ENCODE peak calls at places on chromosomes 6 and 20, in five cellular contexts. I is hepatocyte, M is fibroblast of the aortic adventitia, E is brain microvascular endothelial cell, J is neural progenitor cell. Y is an unnamed sample.

GRCh38 chr6:84967389-84967788 is 203.0 kb upstream of the TBX18 start:
- DNase-seq in J (peak; percentile 81), E (peak; percentile 56), M (peak; percentile 65), I (peak; percentile 55), Y (peak; percentile 3)

GRCh38 chr6:84172574-84172973 is 54.9 kb downstream of the CEP162 start:
- DNase-seq in M (no peak), E (no peak), I (peak; percentile 10), J (no peak), Y (no peak)

GRCh38 chr6:112396221-112396620 is 49.1 kb downstream of the RFPL4B start:
- DNase-seq in I (peak; percentile 9), M (no peak), E (no peak), J (no peak), Y (peak; percentile 35)

GRCh38 chr6:41286544-41287346 is at the start of gene TREM1:
- DNase-seq in J (no peak), E (peak; percentile 56), M (peak; percentile 41), I (peak; percentile 49), Y (no peak)

GRCh38 chr6:97697450-97697849 is 414.4 kb upstream of the MMS22L start:
- DNase-seq in J (no peak), E (peak; percentile 78), I (no peak), M (no peak), Y (no peak)

GRCh38 chr20:45913105-45913504 is 1.1 kb upstream of the PLTP start:
- DNase-seq in E (no peak), J (no peak), I (no peak), M (no peak), Y (no peak)

GRCh38 chr20:46350201-46350985 is 42.1 kb upstream of the CDH22 start:
- DNase-seq in E (peak; percentile 95), J (peak; percentile 60), M (peak; percentile 83), I (peak; percentile 76), Y (no peak)

GRCh38 chr6:42599558-42599957 is 35.7 kb downstream of the UBR2 start:
- DNase-seq in J (no peak), I (no peak), E (no peak), M (no peak), Y (no peak)

GRCh38 chr6:155077331-155077730 is 82.2 kb downstream of the TIAM2 start:
- DNase-seq in M (peak; percentile 71), I (no peak), J (no peak), E (no peak), Y (no peak)

GRCh38 chr6:157201083-157201482 is 122.2 kb downstream of the TMEM242 start:
- DNase-seq in E (no peak), M (no peak), I (no peak), J (no peak), Y (no peak)

GRCh38 chr6:165826487-165827189 is 163.6 kb upstream of the PDE10A start:
- DNase-seq in M (no peak), E (no peak), J (no peak), I (no peak), Y (no peak)

GRCh38 chr6:115969930-115970273 is 90.8 kb downstream of the FRK start:
- DNase-seq in M (peak; percentile 48), E (no peak), I (no peak), J (no peak), Y (no peak)

GRCh38 chr6:24980507-24981384 is 45.0 kb upstream of the RIPOR2 start:
- DNase-seq in J (peak; percentile 39), E (no peak), M (peak; percentile 61), I (no peak), Y (no peak)

GRCh38 chr6:118902731-118903130 is 8.8 kb downstream of the ASF1A start:
- DNase-seq in E (peak; percentile 20), M (peak; percentile 38), I (no peak), J (no peak), Y (no peak)

GRCh38 chr6:109465772-109466171 is 10.2 kb upstream of the MICAL1 start:
- DNase-seq in J (no peak), E (no peak), M (no peak), I (no peak), Y (peak; percentile 87)

GRCh38 chr6:36550473-36551000 is 3.3 kb upstream of the STK38 start:
- DNase-seq in J (no peak), M (no peak), E (no peak), I (no peak), Y (no peak)

GRCh38 chr20:57065646-57066045 is 200.8 kb downstream of the BMP7 start:
- DNase-seq in M (no peak), J (peak; percentile 39), I (no peak), E (peak; percentile 24), Y (no peak)

GRCh38 chr20:45732199-45732598 is 10.1 kb downstream of the SPINT4 start:
- DNase-seq in E (no peak), I (no peak), M (no peak), J (no peak), Y (no peak)

GRCh38 chr6:113344969-113345368 is 512.2 kb upstream of the MARCKS start:
- DNase-seq in M (peak; percentile 43), I (no peak), J (no peak), E (peak; percentile 18), Y (no peak)

GRCh38 chr6:21102201-21102600 is 491.4 kb upstream of the SOX4 start:
- DNase-seq in J (no peak), M (no peak), I (no peak), E (no peak), Y (no peak)

GRCh38 chr6:124372076-124372475 is 568.4 kb downstream of the NKAIN2 start:
- DNase-seq in I (no peak), E (no peak), J (no peak), M (no peak), Y (no peak)

GRCh38 chr6:15628499-15629131 is 34.2 kb downstream of the DTNBP1 start:
- DNase-seq in E (peak; percentile 82), M (peak; percentile 76), J (no peak), I (peak; percentile 8), Y (no peak)

GRCh38 chr20:47489448-47489872 is 12.2 kb upstream of the NCOA3 start:
- DNase-seq in J (no peak), I (no peak), M (no peak), E (no peak), Y (no peak)

GRCh38 chr6:122751291-122751690 is 28.2 kb upstream of the FABP7 start:
- DNase-seq in I (no peak), M (no peak), J (no peak), E (no peak), Y (no peak)

GRCh38 chr6:54847799-54848597 is 1.4 kb downstream of the FAM83B start:
- DNase-seq in J (no peak), E (no peak), M (peak; percentile 6), I (peak; percentile 48), Y (no peak)

GRCh38 chr6:30915591-30915946 is 1.5 kb downstream of the VARS2 start:
- DNase-seq in J (peak; percentile 75), I (peak; percentile 74), E (peak; percentile 36), M (peak; percentile 85), Y (peak; percentile 47)

DNA sequence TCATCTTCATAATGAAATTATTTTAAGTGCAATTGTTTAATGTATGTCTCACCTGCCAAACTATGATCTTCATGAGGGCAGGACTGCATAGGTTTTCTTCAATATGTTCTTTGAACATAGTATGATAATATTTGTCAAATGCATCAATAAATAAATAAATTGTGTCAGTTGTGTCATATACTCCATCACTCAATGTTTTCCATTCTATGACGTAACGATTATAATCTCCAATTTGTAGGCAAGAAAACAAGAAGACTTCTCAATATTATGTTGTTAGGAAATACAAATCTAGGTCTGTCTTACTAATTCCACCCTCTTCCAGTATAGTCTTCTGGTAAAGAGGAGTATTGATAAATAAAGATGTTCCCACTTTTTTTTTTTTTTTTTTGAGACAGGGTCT is 858.1 kb downstream of the MAFB start:
- DNase-seq in I (no peak), E (no peak), J (no peak), M (no peak), Y (no peak)
- TF ChIP-seq CTCF in I (no peak), E (no peak), J (no peak), M (no peak), Y (no peak)

GRCh38 chr6:69061066-69061465 is 426.0 kb downstream of the ADGRB3 start:
- DNase-seq in E (no peak), J (no peak), I (no peak), M (no peak), Y (no peak)
- H3K4me3 ChIP-seq in E (no peak overlapping the region), J (no peak overlapping the region), I (no peak overlapping the region), M (no peak overlapping the region), Y (no peak overlapping the region)

DNA sequence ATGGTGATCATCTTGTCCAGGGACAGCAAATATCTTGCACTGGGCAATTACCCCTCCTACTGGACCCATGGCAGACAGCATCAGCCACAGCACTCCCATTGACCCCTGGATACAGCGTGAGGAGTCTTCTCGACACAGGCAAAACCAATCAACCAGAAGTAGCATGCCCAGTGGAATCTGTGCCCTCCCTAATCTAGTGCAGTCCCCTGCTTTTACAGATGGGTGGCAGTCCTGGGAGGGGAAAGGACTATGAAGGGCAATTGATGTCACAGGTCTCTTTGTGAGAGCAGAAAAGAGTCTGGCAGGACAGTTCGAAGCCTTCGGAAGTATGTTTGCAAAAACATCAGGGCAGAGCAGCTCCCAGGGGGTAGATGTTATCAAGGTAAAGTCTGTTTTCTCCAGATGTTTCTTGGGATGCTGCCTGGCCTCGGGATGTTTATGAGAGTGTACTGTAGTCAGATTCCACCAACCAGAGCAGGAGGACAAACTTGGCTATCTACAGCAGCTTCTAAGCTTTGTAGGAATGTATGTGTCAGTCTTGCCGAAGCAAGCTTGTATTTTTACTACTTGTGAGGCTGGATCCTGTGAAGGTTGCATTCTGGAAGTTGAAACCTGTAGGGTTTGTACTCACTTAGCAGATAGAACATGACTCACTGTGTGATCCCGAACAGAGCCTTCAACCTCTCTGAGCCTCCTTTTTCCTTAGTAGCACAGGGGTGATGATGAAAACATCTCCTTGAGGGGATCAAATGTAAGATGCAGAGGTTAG is 63.0 kb upstream of the MYL9 start:
- DNase-seq in E (peak; percentile 38), I (no peak), J (peak; percentile 29), M (no peak), Y (no peak)
- TF ChIP-seq CTCF in E (peak; percentile 19), I (no peak), J (peak; percentile 14), M (no peak), Y (no peak)

GRCh38 chr6:144284474-144284752 is 722 bp upstream of the UTRN start:
- DNase-seq in J (no peak), M (no peak), I (no peak), E (no peak), Y (no peak)
- H3K4me3 ChIP-seq in J (peak overlapping the region; percentile 92), M (peak overlapping the region; percentile 87), I (peak overlapping the region; percentile 73), E (peak overlapping the region; percentile 85), Y (peak overlapping the region; percentile 77)

GRCh38 chr20:51326241-51326819 is 216.2 kb downstream of the NFATC2 start:
- DNase-seq in E (peak; percentile 70), M (peak; percentile 61), I (peak; percentile 71), J (peak; percentile 82), Y (no peak)
- TF ChIP-seq CTCF in E (peak; percentile 73), M (peak; percentile 62), I (peak; percentile 58), J (peak; percentile 85), Y (peak; percentile 89)

DNA sequence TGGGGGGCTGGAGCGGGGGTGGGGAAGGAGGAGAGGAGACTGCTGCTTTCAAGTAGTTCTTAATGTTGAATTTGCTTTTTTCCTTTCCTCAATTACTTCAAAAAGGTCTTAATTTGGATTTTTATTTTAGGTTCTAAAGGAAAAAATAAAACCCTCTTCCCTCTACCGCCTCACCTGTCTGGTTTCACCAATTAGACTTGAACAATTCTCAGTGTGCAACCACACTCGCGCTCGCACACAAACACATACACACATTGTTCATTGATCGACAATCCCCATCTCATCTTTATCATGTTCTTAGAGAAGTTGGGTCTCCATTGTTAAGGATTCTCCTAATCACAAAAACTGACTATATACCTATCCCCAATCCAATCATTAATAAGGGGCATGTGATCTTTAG is 97.3 kb downstream of the HFE start:
- DNase-seq in E (no peak), J (no peak), M (no peak), I (no peak), Y (no peak)
- H3K4me3 ChIP-seq in E (no peak overlapping the region), J (peak overlapping the region; percentile 63), M (no peak overlapping the region), I (peak overlapping the region; percentile 11), Y (no peak overlapping the region)

Y was measured in LNCaP clone FGC.